ENCODE peak calls at places on chromosomes 12 and 14, in nine cellular contexts. One of them, this sample, is unnamed.

GRCh38 chr12:77189463-77189862 is 124.1 kb upstream of the E2F7 start:
- DNase-seq in AG08395: peak; percentile 67
- DNase-seq in activated naive CD8-positive, alpha-beta T cell treated with anti-CD3 and anti-CD28 coated beads, Interleukin-2, amount 50 U/mL, for 24 hours: no peak
- DNase-seq in germinal center: no peak
- DNase-seq in Daoy: peak; percentile 89
- DNase-seq in stimulated activated CD4-positive, alpha-beta T cell treated with anti-CD3 and anti-CD28 coated beads, TNF-alpha, amount 100 ng/mL, for 1 hour: no peak
- DNase-seq in NCI-H2081: no peak
- DNase-seq in stomach: no peak
- DNase-seq in cerebellar cortex: no peak
- DNase-seq in this sample: no peak

GRCh38 chr14:68173227-68173972 is 353.8 kb downstream of the RAD51B start:
- DNase-seq in stomach: no peak
- DNase-seq in Daoy: no peak
- DNase-seq in stimulated activated CD4-positive, alpha-beta T cell treated with anti-CD3 and anti-CD28 coated beads, TNF-alpha, amount 100 ng/mL, for 1 hour: no peak
- DNase-seq in NCI-H2081: no peak
- DNase-seq in activated naive CD8-positive, alpha-beta T cell treated with anti-CD3 and anti-CD28 coated beads, Interleukin-2, amount 50 U/mL, for 24 hours: no peak
- DNase-seq in AG08395: no peak
- DNase-seq in germinal center: no peak
- DNase-seq in cerebellar cortex: no peak
- DNase-seq in this sample: no peak

GRCh38 chr14:92460916-92461579 is 52.5 kb upstream of the RIN3 start:
- DNase-seq in germinal center: no peak
- DNase-seq in Daoy: peak; percentile 61
- DNase-seq in stomach: peak; percentile 24
- DNase-seq in NCI-H2081: no peak
- DNase-seq in cerebellar cortex: peak; percentile 40
- DNase-seq in stimulated activated CD4-positive, alpha-beta T cell treated with anti-CD3 and anti-CD28 coated beads, TNF-alpha, amount 100 ng/mL, for 1 hour: no peak
- DNase-seq in activated naive CD8-positive, alpha-beta T cell treated with anti-CD3 and anti-CD28 coated beads, Interleukin-2, amount 50 U/mL, for 24 hours: no peak
- DNase-seq in AG08395: peak; percentile 74
- DNase-seq in this sample: no peak

GRCh38 chr12:103737881-103738280 is 103.2 kb downstream of the NT5DC3 start:
- DNase-seq in NCI-H2081: no peak
- DNase-seq in Daoy: no peak
- DNase-seq in germinal center: no peak
- DNase-seq in stomach: no peak
- DNase-seq in AG08395: no peak
- DNase-seq in stimulated activated CD4-positive, alpha-beta T cell treated with anti-CD3 and anti-CD28 coated beads, TNF-alpha, amount 100 ng/mL, for 1 hour: no peak
- DNase-seq in cerebellar cortex: no peak
- DNase-seq in activated naive CD8-positive, alpha-beta T cell treated with anti-CD3 and anti-CD28 coated beads, Interleukin-2, amount 50 U/mL, for 24 hours: no peak
- DNase-seq in this sample: no peak

GRCh38 chr12:39867631-39868030 is 238.2 kb downstream of the SLC2A13 start:
- DNase-seq in germinal center: no peak
- DNase-seq in NCI-H2081: no peak
- DNase-seq in Daoy: no peak
- DNase-seq in stomach: no peak
- DNase-seq in cerebellar cortex: no peak
- DNase-seq in activated naive CD8-positive, alpha-beta T cell treated with anti-CD3 and anti-CD28 coated beads, Interleukin-2, amount 50 U/mL, for 24 hours: no peak
- DNase-seq in AG08395: no peak
- DNase-seq in stimulated activated CD4-positive, alpha-beta T cell treated with anti-CD3 and anti-CD28 coated beads, TNF-alpha, amount 100 ng/mL, for 1 hour: no peak
- DNase-seq in this sample: no peak

GRCh38 chr14:51849095-51849494 is 11.3 kb upstream of the GNG2 start:
- DNase-seq in cerebellar cortex: no peak
- DNase-seq in germinal center: no peak
- DNase-seq in activated naive CD8-positive, alpha-beta T cell treated with anti-CD3 and anti-CD28 coated beads, Interleukin-2, amount 50 U/mL, for 24 hours: peak; percentile 58
- DNase-seq in stimulated activated CD4-positive, alpha-beta T cell treated with anti-CD3 and anti-CD28 coated beads, TNF-alpha, amount 100 ng/mL, for 1 hour: no peak
- DNase-seq in AG08395: peak; percentile 57
- DNase-seq in stomach: no peak
- DNase-seq in Daoy: no peak
- DNase-seq in NCI-H2081: no peak
- DNase-seq in this sample: no peak

GRCh38 chr14:68231832-68232642 is 412.5 kb downstream of the RAD51B start:
- DNase-seq in activated naive CD8-positive, alpha-beta T cell treated with anti-CD3 and anti-CD28 coated beads, Interleukin-2, amount 50 U/mL, for 24 hours: no peak
- DNase-seq in cerebellar cortex: no peak
- DNase-seq in Daoy: no peak
- DNase-seq in germinal center: no peak
- DNase-seq in NCI-H2081: no peak
- DNase-seq in stomach: no peak
- DNase-seq in stimulated activated CD4-positive, alpha-beta T cell treated with anti-CD3 and anti-CD28 coated beads, TNF-alpha, amount 100 ng/mL, for 1 hour: no peak
- DNase-seq in AG08395: no peak
- DNase-seq in this sample: no peak

GRCh38 chr12:49264466-49264872 is 413 bp upstream of the TUBA1C start:
- DNase-seq in activated naive CD8-positive, alpha-beta T cell treated with anti-CD3 and anti-CD28 coated beads, Interleukin-2, amount 50 U/mL, for 24 hours: no peak
- DNase-seq in AG08395: peak; percentile 46
- DNase-seq in germinal center: peak; percentile 69
- DNase-seq in NCI-H2081: peak; percentile 66
- DNase-seq in Daoy: no peak
- DNase-seq in cerebellar cortex: no peak
- DNase-seq in stimulated activated CD4-positive, alpha-beta T cell treated with anti-CD3 and anti-CD28 coated beads, TNF-alpha, amount 100 ng/mL, for 1 hour: no peak
- DNase-seq in stomach: peak; percentile 55
- DNase-seq in this sample: peak; percentile 9

GRCh38 chr12:79299447-79300198 is 391.1 kb downstream of the PAWR start:
- DNase-seq in germinal center: no peak
- DNase-seq in NCI-H2081: no peak
- DNase-seq in stimulated activated CD4-positive, alpha-beta T cell treated with anti-CD3 and anti-CD28 coated beads, TNF-alpha, amount 100 ng/mL, for 1 hour: no peak
- DNase-seq in activated naive CD8-positive, alpha-beta T cell treated with anti-CD3 and anti-CD28 coated beads, Interleukin-2, amount 50 U/mL, for 24 hours: no peak
- DNase-seq in AG08395: no peak
- DNase-seq in Daoy: no peak
- DNase-seq in stomach: no peak
- DNase-seq in cerebellar cortex: no peak
- DNase-seq in this sample: no peak

GRCh38 chr14:55059333-55059732 is 7.9 kb downstream of the MAPK1IP1L start:
- DNase-seq in germinal center: no peak
- DNase-seq in Daoy: no peak
- DNase-seq in cerebellar cortex: no peak
- DNase-seq in stimulated activated CD4-positive, alpha-beta T cell treated with anti-CD3 and anti-CD28 coated beads, TNF-alpha, amount 100 ng/mL, for 1 hour: no peak
- DNase-seq in stomach: no peak
- DNase-seq in AG08395: no peak
- DNase-seq in activated naive CD8-positive, alpha-beta T cell treated with anti-CD3 and anti-CD28 coated beads, Interleukin-2, amount 50 U/mL, for 24 hours: no peak
- DNase-seq in NCI-H2081: no peak
- DNase-seq in this sample: no peak

GRCh38 chr14:23432102-23432925 is 3.1 kb downstream of the MYH7 start:
- DNase-seq in activated naive CD8-positive, alpha-beta T cell treated with anti-CD3 and anti-CD28 coated beads, Interleukin-2, amount 50 U/mL, for 24 hours: no peak
- DNase-seq in AG08395: no peak
- DNase-seq in Daoy: no peak
- DNase-seq in germinal center: no peak
- DNase-seq in stomach: no peak
- DNase-seq in cerebellar cortex: no peak
- DNase-seq in NCI-H2081: no peak
- DNase-seq in stimulated activated CD4-positive, alpha-beta T cell treated with anti-CD3 and anti-CD28 coated beads, TNF-alpha, amount 100 ng/mL, for 1 hour: no peak
- DNase-seq in this sample: no peak

GRCh38 chr14:98889107-98889835 is 382.7 kb downstream of the BCL11B start:
- DNase-seq in NCI-H2081: no peak
- DNase-seq in stomach: no peak
- DNase-seq in Daoy: no peak
- DNase-seq in AG08395: no peak
- DNase-seq in germinal center: no peak
- DNase-seq in activated naive CD8-positive, alpha-beta T cell treated with anti-CD3 and anti-CD28 coated beads, Interleukin-2, amount 50 U/mL, for 24 hours: no peak
- DNase-seq in stimulated activated CD4-positive, alpha-beta T cell treated with anti-CD3 and anti-CD28 coated beads, TNF-alpha, amount 100 ng/mL, for 1 hour: no peak
- DNase-seq in cerebellar cortex: no peak
- DNase-seq in this sample: no peak

GRCh38 chr12:88185988-88186387 is 43.9 kb downstream of the TMTC3 start:
- DNase-seq in stimulated activated CD4-positive, alpha-beta T cell treated with anti-CD3 and anti-CD28 coated beads, TNF-alpha, amount 100 ng/mL, for 1 hour: no peak
- DNase-seq in NCI-H2081: no peak
- DNase-seq in activated naive CD8-positive, alpha-beta T cell treated with anti-CD3 and anti-CD28 coated beads, Interleukin-2, amount 50 U/mL, for 24 hours: no peak
- DNase-seq in germinal center: no peak
- DNase-seq in stomach: no peak
- DNase-seq in cerebellar cortex: no peak
- DNase-seq in AG08395: peak; percentile 52
- DNase-seq in Daoy: peak; percentile 71
- DNase-seq in this sample: no peak

GRCh38 chr12:62113366-62114011 is 146.7 kb upstream of the USP15 start:
- DNase-seq in AG08395: no peak
- DNase-seq in stomach: no peak
- DNase-seq in activated naive CD8-positive, alpha-beta T cell treated with anti-CD3 and anti-CD28 coated beads, Interleukin-2, amount 50 U/mL, for 24 hours: no peak
- DNase-seq in NCI-H2081: no peak
- DNase-seq in germinal center: no peak
- DNase-seq in Daoy: no peak
- DNase-seq in stimulated activated CD4-positive, alpha-beta T cell treated with anti-CD3 and anti-CD28 coated beads, TNF-alpha, amount 100 ng/mL, for 1 hour: no peak
- DNase-seq in cerebellar cortex: no peak
- DNase-seq in this sample: no peak

GRCh38 chr14:65098586-65098985 is 3.7 kb downstream of the MAX start:
- DNase-seq in germinal center: peak; percentile 53
- DNase-seq in activated naive CD8-positive, alpha-beta T cell treated with anti-CD3 and anti-CD28 coated beads, Interleukin-2, amount 50 U/mL, for 24 hours: no peak
- DNase-seq in AG08395: no peak
- DNase-seq in cerebellar cortex: no peak
- DNase-seq in NCI-H2081: no peak
- DNase-seq in Daoy: no peak
- DNase-seq in stomach: no peak
- DNase-seq in stimulated activated CD4-positive, alpha-beta T cell treated with anti-CD3 and anti-CD28 coated beads, TNF-alpha, amount 100 ng/mL, for 1 hour: no peak
- DNase-seq in this sample: no peak

GRCh38 chr12:19412844-19413243 is 26.4 kb upstream of the AEBP2 start:
- DNase-seq in NCI-H2081: no peak
- DNase-seq in activated naive CD8-positive, alpha-beta T cell treated with anti-CD3 and anti-CD28 coated beads, Interleukin-2, amount 50 U/mL, for 24 hours: no peak
- DNase-seq in AG08395: no peak
- DNase-seq in stimulated activated CD4-positive, alpha-beta T cell treated with anti-CD3 and anti-CD28 coated beads, TNF-alpha, amount 100 ng/mL, for 1 hour: no peak
- DNase-seq in stomach: no peak
- DNase-seq in germinal center: no peak
- DNase-seq in Daoy: no peak
- DNase-seq in cerebellar cortex: no peak
- DNase-seq in this sample: no peak

GRCh38 chr14:77859934-77860570 is 60.1 kb downstream of the ADCK1 start:
- DNase-seq in AG08395: no peak
- DNase-seq in NCI-H2081: no peak
- DNase-seq in Daoy: no peak
- DNase-seq in cerebellar cortex: no peak
- DNase-seq in stimulated activated CD4-positive, alpha-beta T cell treated with anti-CD3 and anti-CD28 coated beads, TNF-alpha, amount 100 ng/mL, for 1 hour: no peak
- DNase-seq in stomach: peak; percentile 40
- DNase-seq in activated naive CD8-positive, alpha-beta T cell treated with anti-CD3 and anti-CD28 coated beads, Interleukin-2, amount 50 U/mL, for 24 hours: no peak
- DNase-seq in germinal center: no peak
- DNase-seq in this sample: no peak

GRCh38 chr14:30417121-30417520 is 141.8 kb upstream of the G2E3 start:
- DNase-seq in AG08395: no peak
- DNase-seq in stomach: no peak
- DNase-seq in germinal center: no peak
- DNase-seq in NCI-H2081: no peak
- DNase-seq in activated naive CD8-positive, alpha-beta T cell treated with anti-CD3 and anti-CD28 coated beads, Interleukin-2, amount 50 U/mL, for 24 hours: no peak
- DNase-seq in cerebellar cortex: no peak
- DNase-seq in Daoy: no peak
- DNase-seq in stimulated activated CD4-positive, alpha-beta T cell treated with anti-CD3 and anti-CD28 coated beads, TNF-alpha, amount 100 ng/mL, for 1 hour: no peak
- DNase-seq in this sample: no peak

GRCh38 chr12:24630446-24630845 is 318.5 kb downstream of the BCAT1 start:
- DNase-seq in cerebellar cortex: no peak
- DNase-seq in stomach: no peak
- DNase-seq in stimulated activated CD4-positive, alpha-beta T cell treated with anti-CD3 and anti-CD28 coated beads, TNF-alpha, amount 100 ng/mL, for 1 hour: no peak
- DNase-seq in NCI-H2081: no peak
- DNase-seq in AG08395: no peak
- DNase-seq in activated naive CD8-positive, alpha-beta T cell treated with anti-CD3 and anti-CD28 coated beads, Interleukin-2, amount 50 U/mL, for 24 hours: no peak
- DNase-seq in germinal center: no peak
- DNase-seq in Daoy: no peak
- DNase-seq in this sample: no peak

GRCh38 chr14:73058923-73059311 is 583 bp downstream of the RBM25 start:
- DNase-seq in germinal center: no peak
- DNase-seq in stomach: no peak
- DNase-seq in Daoy: peak; percentile 38
- DNase-seq in activated naive CD8-positive, alpha-beta T cell treated with anti-CD3 and anti-CD28 coated beads, Interleukin-2, amount 50 U/mL, for 24 hours: no peak
- DNase-seq in stimulated activated CD4-positive, alpha-beta T cell treated with anti-CD3 and anti-CD28 coated beads, TNF-alpha, amount 100 ng/mL, for 1 hour: no peak
- DNase-seq in AG08395: peak; percentile 50
- DNase-seq in NCI-H2081: no peak
- DNase-seq in cerebellar cortex: peak; percentile 37
- DNase-seq in this sample: no peak

GRCh38 chr14:84591827-84592540 is 938.0 kb upstream of the FLRT2 start:
- DNase-seq in AG08395: no peak
- DNase-seq in germinal center: no peak
- DNase-seq in cerebellar cortex: no peak
- DNase-seq in NCI-H2081: peak; percentile 92
- DNase-seq in activated naive CD8-positive, alpha-beta T cell treated with anti-CD3 and anti-CD28 coated beads, Interleukin-2, amount 50 U/mL, for 24 hours: no peak
- DNase-seq in Daoy: no peak
- DNase-seq in stimulated activated CD4-positive, alpha-beta T cell treated with anti-CD3 and anti-CD28 coated beads, TNF-alpha, amount 100 ng/mL, for 1 hour: no peak
- DNase-seq in stomach: no peak
- DNase-seq in this sample: no peak

GRCh38 chr12:111624540-111624939 is 25.4 kb upstream of the ATXN2 start:
- DNase-seq in germinal center: no peak
- DNase-seq in cerebellar cortex: no peak
- DNase-seq in Daoy: peak; percentile 14
- DNase-seq in stomach: no peak
- DNase-seq in activated naive CD8-positive, alpha-beta T cell treated with anti-CD3 and anti-CD28 coated beads, Interleukin-2, amount 50 U/mL, for 24 hours: no peak
- DNase-seq in NCI-H2081: no peak
- DNase-seq in stimulated activated CD4-positive, alpha-beta T cell treated with anti-CD3 and anti-CD28 coated beads, TNF-alpha, amount 100 ng/mL, for 1 hour: no peak
- DNase-seq in AG08395: no peak
- DNase-seq in this sample: no peak